ENCODE peak calls at places on chromosomes 5 and 9, in ten cellular contexts. One of them, this sample, is unnamed.

GRCh38 chr5:909086-909485 is 16.4 kb downstream of the TRIP13 start:
- DNase-seq in CD8-positive, alpha-beta T cell: no peak
- DNase-seq in heart left ventricle: no peak
- DNase-seq in NB4: no peak
- DNase-seq in endothelial cell: no peak
- DNase-seq in GM12865: no peak
- DNase-seq in foreskin fibroblast: no peak
- DNase-seq in HCT116: no peak
- DNase-seq in kidney epithelial cell: no peak
- DNase-seq in cardiac muscle cell: no peak
- DNase-seq in this sample: no peak

GRCh38 chr9:106218854-106219253 is 524.5 kb downstream of the TMEM38B start:
- DNase-seq in CD8-positive, alpha-beta T cell: no peak
- DNase-seq in heart left ventricle: no peak
- DNase-seq in NB4: no peak
- DNase-seq in endothelial cell: no peak
- DNase-seq in GM12865: peak; percentile 29
- DNase-seq in foreskin fibroblast: no peak
- DNase-seq in HCT116: no peak
- DNase-seq in kidney epithelial cell: no peak
- DNase-seq in cardiac muscle cell: no peak
- DNase-seq in this sample: no peak

GRCh38 chr9:104906441-104907277 is 21.3 kb downstream of the ABCA1 start:
- DNase-seq in CD8-positive, alpha-beta T cell: no peak
- DNase-seq in heart left ventricle: no peak
- DNase-seq in NB4: no peak
- DNase-seq in endothelial cell: no peak
- DNase-seq in GM12865: no peak
- DNase-seq in foreskin fibroblast: peak; percentile 88
- DNase-seq in HCT116: no peak
- DNase-seq in kidney epithelial cell: no peak
- DNase-seq in cardiac muscle cell: peak; percentile 84
- DNase-seq in this sample: no peak

GRCh38 chr5:36478646-36479307 is 127.6 kb upstream of the SLC1A3 start:
- DNase-seq in CD8-positive, alpha-beta T cell: no peak
- DNase-seq in heart left ventricle: no peak
- DNase-seq in NB4: no peak
- DNase-seq in endothelial cell: no peak
- DNase-seq in GM12865: no peak
- DNase-seq in foreskin fibroblast: no peak
- DNase-seq in HCT116: no peak
- DNase-seq in kidney epithelial cell: no peak
- DNase-seq in cardiac muscle cell: no peak
- DNase-seq in this sample: no peak

GRCh38 chr5:131814990-131815389 is 18.2 kb upstream of the FNIP1 start:
- DNase-seq in CD8-positive, alpha-beta T cell: no peak
- DNase-seq in heart left ventricle: no peak
- DNase-seq in NB4: no peak
- DNase-seq in endothelial cell: no peak
- DNase-seq in GM12865: no peak
- DNase-seq in foreskin fibroblast: peak; percentile 87
- DNase-seq in HCT116: peak; percentile 26
- DNase-seq in kidney epithelial cell: peak; percentile 75
- DNase-seq in cardiac muscle cell: peak; percentile 83
- DNase-seq in this sample: no peak

GRCh38 chr5:96933764-96934163 is 2.1 kb upstream of the LNPEP start:
- DNase-seq in CD8-positive, alpha-beta T cell: no peak
- DNase-seq in heart left ventricle: no peak
- DNase-seq in NB4: peak; percentile 12
- DNase-seq in endothelial cell: no peak
- DNase-seq in GM12865: peak; percentile 39
- DNase-seq in foreskin fibroblast: no peak
- DNase-seq in HCT116: no peak
- DNase-seq in kidney epithelial cell: no peak
- DNase-seq in cardiac muscle cell: no peak
- DNase-seq in this sample: no peak

GRCh38 chr5:33685873-33686550 is 205.8 kb downstream of the ADAMTS12 start:
- DNase-seq in CD8-positive, alpha-beta T cell: no peak
- DNase-seq in heart left ventricle: no peak
- DNase-seq in NB4: no peak
- DNase-seq in endothelial cell: no peak
- DNase-seq in GM12865: no peak
- DNase-seq in foreskin fibroblast: no peak
- DNase-seq in HCT116: no peak
- DNase-seq in kidney epithelial cell: no peak
- DNase-seq in cardiac muscle cell: no peak
- DNase-seq in this sample: no peak

GRCh38 chr5:80439213-80439612 is 31.3 kb downstream of the ZFYVE16 start:
- DNase-seq in CD8-positive, alpha-beta T cell: no peak
- DNase-seq in heart left ventricle: no peak
- DNase-seq in NB4: no peak
- DNase-seq in endothelial cell: no peak
- DNase-seq in GM12865: no peak
- DNase-seq in foreskin fibroblast: no peak
- DNase-seq in HCT116: no peak
- DNase-seq in kidney epithelial cell: no peak
- DNase-seq in cardiac muscle cell: no peak
- DNase-seq in this sample: no peak

GRCh38 chr5:86557920-86558319 is 59.8 kb upstream of the COX7C start:
- DNase-seq in CD8-positive, alpha-beta T cell: no peak
- DNase-seq in heart left ventricle: no peak
- DNase-seq in NB4: no peak
- DNase-seq in endothelial cell: no peak
- DNase-seq in GM12865: no peak
- DNase-seq in foreskin fibroblast: no peak
- DNase-seq in HCT116: no peak
- DNase-seq in kidney epithelial cell: no peak
- DNase-seq in cardiac muscle cell: no peak
- DNase-seq in this sample: no peak

DNA sequence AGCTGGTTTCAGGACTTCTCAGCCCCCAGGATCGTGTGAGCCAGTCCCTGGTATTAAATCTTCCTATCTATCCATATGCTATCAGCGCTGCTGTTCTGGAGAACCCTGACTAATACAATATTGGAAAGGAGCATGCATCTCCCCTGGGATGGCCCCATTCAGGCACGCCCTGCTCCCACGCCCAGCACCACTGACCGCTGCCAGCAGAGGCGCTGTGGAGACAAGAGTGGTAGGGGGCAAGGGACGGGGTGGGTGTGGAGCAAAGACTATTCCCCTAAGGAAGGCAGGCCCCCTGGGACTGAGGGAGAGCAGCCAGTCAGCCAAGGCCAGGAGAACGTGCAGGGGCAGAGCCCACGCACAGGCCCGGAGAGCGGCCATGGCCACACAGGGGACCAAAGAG is 116.0 kb downstream of the VAV2 start:
- DNase-seq in CD8-positive, alpha-beta T cell: no peak
- DNase-seq in heart left ventricle: peak; percentile 49
- DNase-seq in NB4: peak; percentile 17
- DNase-seq in endothelial cell: peak; percentile 67
- DNase-seq in GM12865: no peak
- DNase-seq in foreskin fibroblast: no peak
- DNase-seq in HCT116: no peak
- DNase-seq in kidney epithelial cell: no peak
- DNase-seq in cardiac muscle cell: peak; percentile 24
- DNase-seq in this sample: no peak
- TF ChIP-seq CTCF in CD8-positive, alpha-beta T cell: no peak
- TF ChIP-seq CTCF in heart left ventricle: no peak
- TF ChIP-seq CTCF in NB4: peak; percentile 14
- TF ChIP-seq CTCF in endothelial cell: peak; percentile 61
- TF ChIP-seq CTCF in GM12865: peak; percentile 22
- TF ChIP-seq CTCF in foreskin fibroblast: no peak
- TF ChIP-seq CTCF in HCT116: peak; percentile 67
- TF ChIP-seq CTCF in kidney epithelial cell: peak; percentile 33
- TF ChIP-seq CTCF in cardiac muscle cell: peak; percentile 48
- TF ChIP-seq CTCF in this sample: no peak

DNA sequence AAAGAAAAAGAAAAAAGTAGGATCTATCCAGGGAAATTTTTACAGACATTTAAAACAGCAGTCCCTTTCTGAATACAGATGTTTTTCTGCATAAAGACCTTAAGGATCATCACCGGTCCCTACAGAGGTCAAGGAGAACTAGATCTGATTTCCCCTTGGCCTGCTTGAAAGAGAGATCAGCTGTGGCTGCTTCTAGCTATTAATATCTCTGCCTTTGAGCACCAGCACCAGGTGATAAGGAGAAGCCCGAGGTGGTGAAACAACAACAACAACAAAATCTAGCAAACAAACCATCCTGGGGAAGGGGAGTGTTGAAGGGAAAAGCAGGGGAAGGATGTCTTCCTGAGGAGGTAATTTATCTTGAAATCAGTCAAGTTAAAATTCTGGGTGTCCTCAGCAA is 42.1 kb downstream of the ZNF366 start:
- DNase-seq in CD8-positive, alpha-beta T cell: no peak
- DNase-seq in heart left ventricle: no peak
- DNase-seq in NB4: no peak
- DNase-seq in endothelial cell: no peak
- DNase-seq in GM12865: peak; percentile 74
- DNase-seq in foreskin fibroblast: no peak
- DNase-seq in HCT116: no peak
- DNase-seq in kidney epithelial cell: no peak
- DNase-seq in cardiac muscle cell: no peak
- DNase-seq in this sample: no peak
- TF ChIP-seq CTCF in CD8-positive, alpha-beta T cell: no peak
- TF ChIP-seq CTCF in heart left ventricle: no peak
- TF ChIP-seq CTCF in NB4: no peak
- TF ChIP-seq CTCF in endothelial cell: no peak
- TF ChIP-seq CTCF in GM12865: no peak
- TF ChIP-seq CTCF in foreskin fibroblast: no peak
- TF ChIP-seq CTCF in HCT116: no peak
- TF ChIP-seq CTCF in kidney epithelial cell: no peak
- TF ChIP-seq CTCF in cardiac muscle cell: no peak
- TF ChIP-seq CTCF in this sample: no peak

DNA sequence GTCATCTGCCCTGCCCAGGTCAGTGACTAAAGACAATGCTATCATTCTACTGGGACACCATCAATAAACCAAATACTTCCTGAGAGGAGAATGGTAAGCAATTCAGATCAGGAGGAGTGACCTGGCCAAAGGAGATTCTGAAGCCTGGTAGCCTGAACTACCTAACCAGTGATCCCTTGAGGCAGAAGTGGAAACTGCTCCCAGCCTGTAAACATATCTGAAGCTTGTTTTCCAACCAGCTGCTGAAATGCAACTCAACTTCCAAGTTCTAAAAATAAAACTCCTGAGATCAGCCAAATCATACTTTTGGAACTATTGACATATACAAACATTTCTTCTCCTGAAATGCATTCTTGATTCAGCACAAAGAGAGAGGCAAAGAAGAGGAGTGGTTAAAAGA is 204.1 kb downstream of the EBF1 start:
- DNase-seq in CD8-positive, alpha-beta T cell: no peak
- DNase-seq in heart left ventricle: no peak
- DNase-seq in NB4: no peak
- DNase-seq in endothelial cell: no peak
- DNase-seq in GM12865: no peak
- DNase-seq in foreskin fibroblast: peak; percentile 17
- DNase-seq in HCT116: no peak
- DNase-seq in kidney epithelial cell: no peak
- DNase-seq in cardiac muscle cell: no peak
- DNase-seq in this sample: no peak
- TF ChIP-seq CTCF in CD8-positive, alpha-beta T cell: no peak
- TF ChIP-seq CTCF in heart left ventricle: no peak
- TF ChIP-seq CTCF in NB4: no peak
- TF ChIP-seq CTCF in endothelial cell: peak; percentile 16
- TF ChIP-seq CTCF in GM12865: no peak
- TF ChIP-seq CTCF in foreskin fibroblast: peak; percentile 13
- TF ChIP-seq CTCF in HCT116: no peak
- TF ChIP-seq CTCF in kidney epithelial cell: no peak
- TF ChIP-seq CTCF in cardiac muscle cell: no peak
- TF ChIP-seq CTCF in this sample: no peak

GRCh38 chr5:136686192-136686872 is 321.0 kb upstream of the TRPC7 start:
- DNase-seq in CD8-positive, alpha-beta T cell: no peak
- DNase-seq in heart left ventricle: no peak
- DNase-seq in NB4: peak; percentile 25
- DNase-seq in endothelial cell: peak; percentile 5
- DNase-seq in GM12865: peak; percentile 15
- DNase-seq in foreskin fibroblast: peak; percentile 52
- DNase-seq in HCT116: no peak
- DNase-seq in kidney epithelial cell: peak; percentile 5
- DNase-seq in cardiac muscle cell: peak; percentile 54
- DNase-seq in this sample: no peak
- TF ChIP-seq CTCF in CD8-positive, alpha-beta T cell: no peak
- TF ChIP-seq CTCF in heart left ventricle: no peak
- TF ChIP-seq CTCF in NB4: peak; percentile 48
- TF ChIP-seq CTCF in endothelial cell: peak; percentile 15
- TF ChIP-seq CTCF in GM12865: peak; percentile 32
- TF ChIP-seq CTCF in foreskin fibroblast: peak; percentile 62
- TF ChIP-seq CTCF in HCT116: peak; percentile 55
- TF ChIP-seq CTCF in kidney epithelial cell: peak; percentile 59
- TF ChIP-seq CTCF in cardiac muscle cell: peak; percentile 59
- TF ChIP-seq CTCF in this sample: no peak

GRCh38 chr9:17970285-17970684 is 391.4 kb downstream of the SH3GL2 start:
- DNase-seq in CD8-positive, alpha-beta T cell: no peak
- DNase-seq in heart left ventricle: no peak
- DNase-seq in NB4: no peak
- DNase-seq in endothelial cell: no peak
- DNase-seq in GM12865: no peak
- DNase-seq in foreskin fibroblast: no peak
- DNase-seq in HCT116: no peak
- DNase-seq in kidney epithelial cell: no peak
- DNase-seq in cardiac muscle cell: no peak
- DNase-seq in this sample: no peak

GRCh38 chr9:17969232-17969631 is 390.4 kb downstream of the SH3GL2 start:
- DNase-seq in CD8-positive, alpha-beta T cell: no peak
- DNase-seq in heart left ventricle: no peak
- DNase-seq in NB4: no peak
- DNase-seq in endothelial cell: no peak
- DNase-seq in GM12865: no peak
- DNase-seq in foreskin fibroblast: no peak
- DNase-seq in HCT116: no peak
- DNase-seq in kidney epithelial cell: no peak
- DNase-seq in cardiac muscle cell: no peak
- DNase-seq in this sample: no peak

GRCh38 chr9:17962747-17963146 is 383.9 kb downstream of the SH3GL2 start:
- DNase-seq in CD8-positive, alpha-beta T cell: no peak
- DNase-seq in heart left ventricle: no peak
- DNase-seq in NB4: no peak
- DNase-seq in endothelial cell: no peak
- DNase-seq in GM12865: no peak
- DNase-seq in foreskin fibroblast: no peak
- DNase-seq in HCT116: no peak
- DNase-seq in kidney epithelial cell: no peak
- DNase-seq in cardiac muscle cell: peak; percentile 27
- DNase-seq in this sample: no peak

GRCh38 chr9:17967731-17968130 is 388.9 kb downstream of the SH3GL2 start:
- DNase-seq in CD8-positive, alpha-beta T cell: no peak
- DNase-seq in heart left ventricle: no peak
- DNase-seq in NB4: no peak
- DNase-seq in endothelial cell: no peak
- DNase-seq in GM12865: no peak
- DNase-seq in foreskin fibroblast: no peak
- DNase-seq in HCT116: no peak
- DNase-seq in kidney epithelial cell: no peak
- DNase-seq in cardiac muscle cell: no peak
- DNase-seq in this sample: no peak
- TF ChIP-seq CTCF in CD8-positive, alpha-beta T cell: no peak
- TF ChIP-seq CTCF in heart left ventricle: no peak
- TF ChIP-seq CTCF in NB4: no peak
- TF ChIP-seq CTCF in endothelial cell: no peak
- TF ChIP-seq CTCF in GM12865: no peak
- TF ChIP-seq CTCF in foreskin fibroblast: no peak
- TF ChIP-seq CTCF in HCT116: no peak
- TF ChIP-seq CTCF in kidney epithelial cell: no peak
- TF ChIP-seq CTCF in cardiac muscle cell: no peak
- TF ChIP-seq CTCF in this sample: no peak

GRCh38 chr9:103397868-103398600 is 402.9 kb downstream of the CYLC2 start:
- DNase-seq in CD8-positive, alpha-beta T cell: no peak
- DNase-seq in heart left ventricle: no peak
- DNase-seq in NB4: peak; percentile 55
- DNase-seq in endothelial cell: no peak
- DNase-seq in GM12865: peak; percentile 65
- DNase-seq in foreskin fibroblast: no peak
- DNase-seq in HCT116: peak; percentile 7
- DNase-seq in kidney epithelial cell: peak; percentile 53
- DNase-seq in cardiac muscle cell: peak; percentile 54
- DNase-seq in this sample: no peak
- TF ChIP-seq CTCF in CD8-positive, alpha-beta T cell: peak; percentile 41
- TF ChIP-seq CTCF in heart left ventricle: peak; percentile 48
- TF ChIP-seq CTCF in NB4: peak; percentile 79
- TF ChIP-seq CTCF in endothelial cell: peak; percentile 50
- TF ChIP-seq CTCF in GM12865: peak; percentile 73
- TF ChIP-seq CTCF in foreskin fibroblast: peak; percentile 35
- TF ChIP-seq CTCF in HCT116: peak; percentile 33
- TF ChIP-seq CTCF in kidney epithelial cell: peak; percentile 67
- TF ChIP-seq CTCF in cardiac muscle cell: peak; percentile 61
- TF ChIP-seq CTCF in this sample: no peak

This sample was measured in activated B cell treated with CpG ODN at 0.5 μM for 24 hours.